ENCODE peak calls at places on chromosomes 12 and 14, in ten cellular contexts. E, G, T, O, U, H, I, R, N and W are unnamed samples.

GRCh38 chr12:4908694-4909396 is 860 bp upstream of the KCNA1 start:
- DNase-seq in E (no peak), G (no peak), T (no peak), O (no peak), U (no peak), H (no peak), I (peak), R (no peak), N (no peak), W (no peak)

GRCh38 chr12:99053599-99054362 is 408.7 kb downstream of the APAF1 start:
- DNase-seq in E (no peak), G (no peak), T (no peak), O (no peak), U (no peak), H (no peak), I (no peak), R (no peak), N (no peak), W (no peak)

GRCh38 chr14:94449930-94450329 is 2.7 kb downstream of the SERPINA11 start:
- DNase-seq in E (no peak), G (no peak), T (no peak), O (no peak), U (no peak), H (no peak), I (no peak), R (no peak), N (no peak), W (peak)

GRCh38 chr12:110105961-110106540 is 18.1 kb upstream of the IFT81 start:
- DNase-seq in E (no peak), G (no peak), T (no peak), O (no peak), U (no peak), H (no peak), I (peak), R (no peak), N (no peak), W (no peak)

GRCh38 chr14:70152704-70153103 is 36.0 kb downstream of the SLC8A3 start:
- DNase-seq in E (no peak), G (no peak), T (no peak), O (no peak), U (no peak), H (no peak), I (no peak), R (no peak), N (no peak), W (no peak)

GRCh38 chr12:88207921-88208640 is 66.0 kb downstream of the TMTC3 start:
- DNase-seq in E (no peak), G (no peak), T (no peak), O (no peak), U (no peak), H (no peak), I (no peak), R (no peak), N (no peak), W (no peak)

GRCh38 chr12:115451785-115452736 is 768.1 kb upstream of the TBX3 start:
- DNase-seq in E (no peak), G (no peak), T (peak), O (peak), U (no peak), H (no peak), I (no peak), R (no peak), N (peak), W (no peak)

GRCh38 chr12:117521327-117521726 is 159.9 kb upstream of the NOS1 start:
- DNase-seq in E (no peak), G (no peak), T (no peak), O (no peak), U (no peak), H (no peak), I (no peak), R (no peak), N (no peak), W (no peak)

GRCh38 chr14:101595887-101596721 is 34.8 kb downstream of the DIO3 start:
- DNase-seq in E (no peak), G (no peak), T (peak), O (no peak), U (peak), H (no peak), I (no peak), R (peak), N (no peak), W (peak)

GRCh38 chr14:104477804-104478375 is 101.7 kb upstream of the C14orf180 start:
- DNase-seq in E (no peak), G (no peak), T (no peak), O (no peak), U (no peak), H (no peak), I (no peak), R (no peak), N (no peak), W (no peak)

GRCh38 chr14:91654836-91655235 is 77.0 kb downstream of the CATSPERB start:
- DNase-seq in E (no peak), G (no peak), T (no peak), O (no peak), U (no peak), H (no peak), I (no peak), R (no peak), N (no peak), W (no peak)

GRCh38 chr14:73613046-73613383 is 698 bp downstream of the ACOT6 start:
- DNase-seq in E (no peak), G (no peak), T (no peak), O (no peak), U (no peak), H (no peak), I (no peak), R (no peak), N (no peak), W (no peak)

GRCh38 chr14:73616831-73617230 is 4.5 kb downstream of the ACOT6 start:
- DNase-seq in E (no peak), G (no peak), T (no peak), O (no peak), U (no peak), H (no peak), I (no peak), R (no peak), N (no peak), W (no peak)

GRCh38 chr14:73613419-73613963 is 1.2 kb downstream of the ACOT6 start:
- DNase-seq in E (no peak), G (no peak), T (no peak), O (no peak), U (no peak), H (no peak), I (no peak), R (no peak), N (peak), W (no peak)

GRCh38 chr14:73610692-73611091 is 1.6 kb upstream of the ACOT6 start:
- DNase-seq in E (no peak), G (no peak), T (no peak), O (peak), U (no peak), H (no peak), I (no peak), R (no peak), N (peak), W (no peak)

DNA sequence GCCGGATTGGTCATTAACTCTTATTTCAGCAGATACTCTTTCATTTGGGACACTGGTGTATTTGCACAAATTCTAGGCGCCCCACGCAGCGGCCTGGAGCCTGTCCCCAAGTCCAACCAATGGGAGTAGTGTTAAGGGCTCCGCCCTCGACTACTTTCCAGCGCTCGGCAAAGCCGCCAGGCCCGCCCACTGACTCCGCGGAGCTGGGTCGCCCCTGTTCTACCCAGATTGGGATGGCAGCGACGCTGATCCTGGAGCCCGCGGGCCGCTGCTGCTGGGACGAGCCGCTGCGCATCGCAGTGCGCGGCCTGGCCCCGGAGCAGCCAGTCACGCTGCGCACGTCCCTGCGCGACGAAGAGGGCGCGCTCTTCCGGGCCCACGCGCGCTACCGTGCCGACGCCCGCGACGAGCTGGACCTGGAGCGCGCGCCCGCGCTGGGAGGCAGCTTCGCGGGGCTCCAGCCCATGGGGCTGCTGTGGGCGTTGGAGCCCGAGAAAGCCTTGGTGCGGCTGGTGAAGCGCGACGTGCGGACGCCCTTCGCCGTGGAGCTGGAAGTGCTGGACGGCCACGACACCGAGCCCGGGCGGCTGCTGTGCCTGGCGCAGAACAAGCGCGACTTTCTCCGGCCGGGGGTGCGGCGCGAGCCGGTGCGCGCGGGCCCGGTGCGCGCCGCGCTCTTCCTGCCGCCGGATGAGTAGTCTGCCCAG is at the start of gene ACOT6:
- DNase-seq in E (peak), G (no peak), T (peak), O (peak), U (peak), H (peak), I (peak), R (peak), N (peak), W (no peak)
- TF ChIP-seq POLR2A in E (no peak), G (peak), T (no peak), O (no peak), U (no peak), H (no peak), I (no peak), R (peak), N (peak), W (peak)

GRCh38 chr14:21104448-21105060 is 3.7 kb downstream of the TMEM253 start:
- DNase-seq in E (no peak), G (no peak), T (peak), O (peak), U (peak), H (peak), I (peak), R (peak), N (no peak), W (no peak)
- TF ChIP-seq CTCF in E (peak), G (peak), T (peak), O (peak), U (peak), H (peak), I (peak), R (peak), N (peak), W (peak)

GRCh38 chr14:80325112-80325511 is 113.8 kb upstream of the DIO2 start:
- DNase-seq in E (no peak), G (no peak), T (no peak), O (no peak), U (no peak), H (no peak), I (no peak), R (no peak), N (no peak), W (no peak)
- TF ChIP-seq POLR2AphosphoS5 in E (no peak), G (no peak), T (no peak), O (no peak), U (no peak), H (no peak), I (no peak), R (no peak), N (no peak), W (no peak)

GRCh38 chr12:68812553-68813241 is 4.7 kb downstream of the MDM2 start:
- DNase-seq in E (no peak), G (no peak), T (no peak), O (no peak), U (no peak), H (no peak), I (peak), R (no peak), N (no peak), W (no peak)

GRCh38 chr12:68813242-68813593 is 5.2 kb downstream of the MDM2 start:
- DNase-seq in E (no peak), G (no peak), T (no peak), O (no peak), U (no peak), H (no peak), I (no peak), R (no peak), N (no peak), W (no peak)

GRCh38 chr12:68815928-68816800 is 8.2 kb downstream of the MDM2 start:
- DNase-seq in E (no peak), G (no peak), T (no peak), O (no peak), U (no peak), H (no peak), I (no peak), R (no peak), N (no peak), W (no peak)

GRCh38 chr12:68815232-68815927 is 7.4 kb downstream of the MDM2 start:
- DNase-seq in E (no peak), G (no peak), T (no peak), O (no peak), U (no peak), H (no peak), I (no peak), R (no peak), N (no peak), W (no peak)

DNA sequence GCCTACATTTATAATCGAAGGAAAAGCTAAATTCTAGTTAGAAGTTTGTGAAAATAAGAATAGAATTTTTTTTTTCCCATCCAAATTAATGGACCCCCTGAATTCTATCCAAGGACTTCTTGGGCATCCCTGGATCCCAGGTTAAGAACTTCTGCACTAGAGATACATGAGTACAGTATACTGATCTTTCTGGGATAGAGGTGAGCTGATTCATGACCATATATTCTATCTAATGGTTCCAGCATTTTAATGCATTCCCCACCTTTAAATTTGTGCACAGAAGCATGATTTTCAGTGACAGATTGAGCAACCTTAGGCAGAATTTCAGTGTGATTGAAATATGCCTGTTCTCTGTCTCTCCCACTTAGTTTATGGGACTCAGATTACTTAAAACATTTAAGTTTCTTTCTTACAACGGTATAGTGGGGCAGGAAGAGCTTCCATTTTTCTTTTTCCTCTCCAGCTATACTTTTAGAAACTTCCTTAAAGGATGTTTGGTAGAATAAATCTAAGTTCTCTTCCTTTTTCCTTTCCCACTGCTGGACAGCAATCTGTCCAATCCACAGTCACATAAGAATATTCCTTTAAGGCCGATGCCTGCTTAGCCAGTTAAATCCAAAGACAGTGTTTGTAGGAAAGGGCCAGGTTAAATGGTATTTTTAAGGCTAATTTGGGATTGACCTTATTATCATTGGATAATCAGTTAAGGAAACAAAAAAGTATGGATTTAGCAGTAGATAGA is 6.7 kb downstream of the MDM2 start:
- DNase-seq in E (no peak), G (no peak), T (no peak), O (no peak), U (no peak), H (no peak), I (no peak), R (no peak), N (no peak), W (no peak)
- TF ChIP-seq POLR2A in E (no peak), G (no peak), T (no peak), O (no peak), U (no peak), H (no peak), I (no peak), R (no peak), N (no peak), W (no peak)

GRCh38 chr12:12017798-12018197 is 52.9 kb upstream of the BCL2L14 start:
- DNase-seq in E (peak), G (no peak), T (no peak), O (no peak), U (no peak), H (no peak), I (no peak), R (no peak), N (no peak), W (no peak)
- TF ChIP-seq CTCF in E (no peak), G (peak), T (no peak), O (peak), U (no peak), H (no peak), I (no peak), R (no peak), N (peak), W (no peak)

GRCh38 chr12:105090361-105090760 is 6.1 kb upstream of the ALDH1L2 start:
- DNase-seq in E (no peak), G (no peak), T (no peak), O (no peak), U (no peak), H (no peak), I (no peak), R (no peak), N (no peak), W (no peak)

GRCh38 chr12:105089817-105090216 is 5.6 kb upstream of the ALDH1L2 start:
- DNase-seq in E (no peak), G (no peak), T (no peak), O (no peak), U (no peak), H (no peak), I (no peak), R (no peak), N (no peak), W (no peak)

GRCh38 chr12:105091495-105092206 is 7.4 kb upstream of the ALDH1L2 start:
- DNase-seq in E (no peak), G (no peak), T (no peak), O (no peak), U (no peak), H (no peak), I (no peak), R (no peak), N (no peak), W (no peak)

GRCh38 chr12:105092336-105092735 is 8.1 kb upstream of the ALDH1L2 start:
- DNase-seq in E (no peak), G (no peak), T (no peak), O (no peak), U (no peak), H (no peak), I (no peak), R (peak), N (no peak), W (no peak)
- TF ChIP-seq POLR2AphosphoS5 in E (no peak), G (no peak), T (no peak), O (no peak), U (no peak), H (no peak), I (no peak), R (no peak), N (no peak), W (no peak)

GRCh38 chr12:89525002-89525823 is 617 bp upstream of the GALNT4 start:
- DNase-seq in E (peak), G (no peak), T (peak), O (peak), U (peak), H (no peak), I (peak), R (peak), N (peak), W (no peak)

GRCh38 chr12:89525824-89526770 is at the start of gene POC1B:
- DNase-seq in E (peak), G (peak), T (peak), O (peak), U (peak), H (peak), I (peak), R (peak), N (peak), W (no peak)

GRCh38 chr12:89528434-89528833 is 2.6 kb upstream of the POC1B start:
- DNase-seq in E (no peak), G (no peak), T (no peak), O (no peak), U (no peak), H (no peak), I (no peak), R (no peak), N (no peak), W (no peak)

GRCh38 chr12:89521348-89522238 is 3.0 kb downstream of the GALNT4 start:
- DNase-seq in E (no peak), G (no peak), T (no peak), O (no peak), U (no peak), H (no peak), I (no peak), R (no peak), N (peak), W (no peak)

GRCh38 chr12:89524201-89525001 is at the start of gene GALNT4:
- DNase-seq in E (peak), G (peak), T (peak), O (peak), U (peak), H (peak), I (peak), R (peak), N (peak), W (no peak)
- TF ChIP-seq POLR2A in E (no peak), G (peak), T (no peak), O (peak), U (peak), H (no peak), I (peak), R (peak), N (peak), W (no peak)

DNA sequence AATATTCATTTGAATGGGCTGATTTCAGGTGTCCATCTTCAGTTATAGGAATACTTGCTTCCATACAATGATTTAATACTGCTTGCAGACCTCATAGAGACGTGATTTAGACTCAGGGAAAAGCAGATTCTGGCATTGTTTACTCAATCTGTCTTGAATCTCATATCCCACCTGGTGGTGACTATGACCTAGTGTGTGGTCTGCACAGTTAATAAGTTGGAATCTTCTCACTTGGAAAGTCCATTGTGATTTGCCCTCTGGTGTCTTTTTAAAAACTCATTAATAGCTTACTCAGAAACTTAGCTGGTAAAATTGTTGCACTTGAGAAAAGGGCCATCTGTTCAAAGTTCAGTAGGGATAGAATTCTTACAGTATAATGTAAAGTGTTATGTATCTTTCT is 106.0 kb downstream of the PELI2 start:
- DNase-seq in E (no peak), G (no peak), T (no peak), O (no peak), U (no peak), H (no peak), I (no peak), R (no peak), N (no peak), W (no peak)
- TF ChIP-seq CTCF in E (no peak), G (no peak), T (no peak), O (no peak), U (no peak), H (no peak), I (no peak), R (no peak), N (no peak), W (no peak)